ENCODE peak calls at places on chromosomes 2 and 18, in nine cellular contexts. One of them, this sample, is unnamed.

GRCh38 chr2:127511090-127511489 is 15.2 kb downstream of the IWS1 start:
- DNase-seq in amygdala: no peak
- DNase-seq in tibial artery: no peak
- DNase-seq in activated naive CD4-positive, alpha-beta T cell treated with Interleukin-2 at 50 U/mL for 16 hours: no peak
- DNase-seq in stimulated activated CD4-positive, alpha-beta T cell treated with anti-CD3 and anti-CD28 coated beads, Interleukin-15, amount 100 ng/mL, for 24 hours: no peak
- DNase-seq in uterus: no peak
- DNase-seq in T-helper 2 cell: no peak
- DNase-seq in hypothalamus: no peak
- DNase-seq in esophagus squamous epithelium: no peak
- DNase-seq in this sample: no peak

GRCh38 chr18:45890606-45891005 is 65.1 kb downstream of the SIGLEC15 start:
- DNase-seq in T-helper 2 cell: no peak
- DNase-seq in esophagus squamous epithelium: no peak
- DNase-seq in hypothalamus: no peak
- DNase-seq in tibial artery: no peak
- DNase-seq in uterus: no peak
- DNase-seq in amygdala: no peak
- DNase-seq in activated naive CD4-positive, alpha-beta T cell treated with Interleukin-2 at 50 U/mL for 16 hours: no peak
- DNase-seq in stimulated activated CD4-positive, alpha-beta T cell treated with anti-CD3 and anti-CD28 coated beads, Interleukin-15, amount 100 ng/mL, for 24 hours: no peak
- DNase-seq in this sample: no peak

GRCh38 chr2:189363559-189363958 is 77.7 kb upstream of the WDR75 start:
- DNase-seq in activated naive CD4-positive, alpha-beta T cell treated with Interleukin-2 at 50 U/mL for 16 hours: no peak
- DNase-seq in T-helper 2 cell: no peak
- DNase-seq in hypothalamus: no peak
- DNase-seq in uterus: no peak
- DNase-seq in esophagus squamous epithelium: no peak
- DNase-seq in stimulated activated CD4-positive, alpha-beta T cell treated with anti-CD3 and anti-CD28 coated beads, Interleukin-15, amount 100 ng/mL, for 24 hours: no peak
- DNase-seq in amygdala: no peak
- DNase-seq in tibial artery: no peak
- DNase-seq in this sample: no peak

GRCh38 chr18:64097497-64097896 is 51.4 kb downstream of the LINC00305 start:
- DNase-seq in amygdala: no peak
- DNase-seq in T-helper 2 cell: no peak
- DNase-seq in uterus: no peak
- DNase-seq in tibial artery: no peak
- DNase-seq in stimulated activated CD4-positive, alpha-beta T cell treated with anti-CD3 and anti-CD28 coated beads, Interleukin-15, amount 100 ng/mL, for 24 hours: no peak
- DNase-seq in activated naive CD4-positive, alpha-beta T cell treated with Interleukin-2 at 50 U/mL for 16 hours: no peak
- DNase-seq in esophagus squamous epithelium: no peak
- DNase-seq in hypothalamus: no peak
- DNase-seq in this sample: no peak

GRCh38 chr18:62643181-62643580 is 72.2 kb upstream of the PHLPP1 start:
- DNase-seq in hypothalamus: no peak
- DNase-seq in amygdala: no peak
- DNase-seq in T-helper 2 cell: no peak
- DNase-seq in activated naive CD4-positive, alpha-beta T cell treated with Interleukin-2 at 50 U/mL for 16 hours: no peak
- DNase-seq in stimulated activated CD4-positive, alpha-beta T cell treated with anti-CD3 and anti-CD28 coated beads, Interleukin-15, amount 100 ng/mL, for 24 hours: no peak
- DNase-seq in esophagus squamous epithelium: no peak
- DNase-seq in uterus: no peak
- DNase-seq in tibial artery: no peak
- DNase-seq in this sample: no peak

GRCh38 chr2:21282515-21282898 is 158.7 kb downstream of the TDRD15 start:
- DNase-seq in stimulated activated CD4-positive, alpha-beta T cell treated with anti-CD3 and anti-CD28 coated beads, Interleukin-15, amount 100 ng/mL, for 24 hours: no peak
- DNase-seq in amygdala: no peak
- DNase-seq in T-helper 2 cell: no peak
- DNase-seq in uterus: no peak
- DNase-seq in hypothalamus: no peak
- DNase-seq in esophagus squamous epithelium: no peak
- DNase-seq in tibial artery: no peak
- DNase-seq in activated naive CD4-positive, alpha-beta T cell treated with Interleukin-2 at 50 U/mL for 16 hours: no peak
- DNase-seq in this sample: no peak

GRCh38 chr18:63961430-63961980 is 8.4 kb upstream of the SERPINB8 start:
- DNase-seq in amygdala: no peak
- DNase-seq in esophagus squamous epithelium: no peak
- DNase-seq in hypothalamus: no peak
- DNase-seq in activated naive CD4-positive, alpha-beta T cell treated with Interleukin-2 at 50 U/mL for 16 hours: no peak
- DNase-seq in T-helper 2 cell: no peak
- DNase-seq in uterus: no peak
- DNase-seq in tibial artery: no peak
- DNase-seq in stimulated activated CD4-positive, alpha-beta T cell treated with anti-CD3 and anti-CD28 coated beads, Interleukin-15, amount 100 ng/mL, for 24 hours: no peak
- DNase-seq in this sample: no peak

GRCh38 chr18:68164909-68165308 is 550.0 kb downstream of the TMX3 start:
- DNase-seq in amygdala: no peak
- DNase-seq in stimulated activated CD4-positive, alpha-beta T cell treated with anti-CD3 and anti-CD28 coated beads, Interleukin-15, amount 100 ng/mL, for 24 hours: no peak
- DNase-seq in hypothalamus: no peak
- DNase-seq in T-helper 2 cell: no peak
- DNase-seq in uterus: no peak
- DNase-seq in esophagus squamous epithelium: no peak
- DNase-seq in activated naive CD4-positive, alpha-beta T cell treated with Interleukin-2 at 50 U/mL for 16 hours: no peak
- DNase-seq in tibial artery: no peak
- DNase-seq in this sample: no peak

GRCh38 chr2:44330801-44331200 is 30.5 kb downstream of the PREPL start:
- DNase-seq in tibial artery: no peak
- DNase-seq in hypothalamus: no peak
- DNase-seq in uterus: no peak
- DNase-seq in T-helper 2 cell: no peak
- DNase-seq in esophagus squamous epithelium: no peak
- DNase-seq in activated naive CD4-positive, alpha-beta T cell treated with Interleukin-2 at 50 U/mL for 16 hours: no peak
- DNase-seq in stimulated activated CD4-positive, alpha-beta T cell treated with anti-CD3 and anti-CD28 coated beads, Interleukin-15, amount 100 ng/mL, for 24 hours: no peak
- DNase-seq in amygdala: no peak
- DNase-seq in this sample: no peak

GRCh38 chr2:38713311-38713710 is 37.9 kb downstream of the SRSF7 start:
- DNase-seq in activated naive CD4-positive, alpha-beta T cell treated with Interleukin-2 at 50 U/mL for 16 hours: no peak
- DNase-seq in hypothalamus: no peak
- DNase-seq in amygdala: no peak
- DNase-seq in esophagus squamous epithelium: no peak
- DNase-seq in tibial artery: peak; percentile 38
- DNase-seq in stimulated activated CD4-positive, alpha-beta T cell treated with anti-CD3 and anti-CD28 coated beads, Interleukin-15, amount 100 ng/mL, for 24 hours: no peak
- DNase-seq in T-helper 2 cell: no peak
- DNase-seq in uterus: no peak
- DNase-seq in this sample: no peak

GRCh38 chr18:68735498-68736343 is 20.8 kb upstream of the TMX3 start:
- DNase-seq in amygdala: no peak
- DNase-seq in uterus: no peak
- DNase-seq in hypothalamus: no peak
- DNase-seq in activated naive CD4-positive, alpha-beta T cell treated with Interleukin-2 at 50 U/mL for 16 hours: no peak
- DNase-seq in esophagus squamous epithelium: no peak
- DNase-seq in tibial artery: no peak
- DNase-seq in T-helper 2 cell: no peak
- DNase-seq in stimulated activated CD4-positive, alpha-beta T cell treated with anti-CD3 and anti-CD28 coated beads, Interleukin-15, amount 100 ng/mL, for 24 hours: no peak
- DNase-seq in this sample: no peak

GRCh38 chr2:8094571-8094970 is 587.3 kb upstream of the ID2 start:
- DNase-seq in amygdala: no peak
- DNase-seq in stimulated activated CD4-positive, alpha-beta T cell treated with anti-CD3 and anti-CD28 coated beads, Interleukin-15, amount 100 ng/mL, for 24 hours: no peak
- DNase-seq in esophagus squamous epithelium: no peak
- DNase-seq in activated naive CD4-positive, alpha-beta T cell treated with Interleukin-2 at 50 U/mL for 16 hours: no peak
- DNase-seq in T-helper 2 cell: no peak
- DNase-seq in uterus: no peak
- DNase-seq in tibial artery: no peak
- DNase-seq in hypothalamus: no peak
- DNase-seq in this sample: no peak

GRCh38 chr2:217672472-217672871 is 330.3 kb downstream of the TNS1 start:
- DNase-seq in esophagus squamous epithelium: no peak
- DNase-seq in tibial artery: no peak
- DNase-seq in stimulated activated CD4-positive, alpha-beta T cell treated with anti-CD3 and anti-CD28 coated beads, Interleukin-15, amount 100 ng/mL, for 24 hours: no peak
- DNase-seq in T-helper 2 cell: no peak
- DNase-seq in amygdala: no peak
- DNase-seq in hypothalamus: no peak
- DNase-seq in uterus: no peak
- DNase-seq in activated naive CD4-positive, alpha-beta T cell treated with Interleukin-2 at 50 U/mL for 16 hours: no peak
- DNase-seq in this sample: no peak

GRCh38 chr2:191677091-191677645 is 768 bp upstream of the NABP1 start:
- DNase-seq in stimulated activated CD4-positive, alpha-beta T cell treated with anti-CD3 and anti-CD28 coated beads, Interleukin-15, amount 100 ng/mL, for 24 hours: peak; percentile 64
- DNase-seq in amygdala: no peak
- DNase-seq in tibial artery: no peak
- DNase-seq in T-helper 2 cell: peak; percentile 22
- DNase-seq in uterus: no peak
- DNase-seq in esophagus squamous epithelium: peak; percentile 18
- DNase-seq in activated naive CD4-positive, alpha-beta T cell treated with Interleukin-2 at 50 U/mL for 16 hours: peak; percentile 51
- DNase-seq in hypothalamus: no peak
- DNase-seq in this sample: no peak

GRCh38 chr2:70988151-70988550 is 6.5 kb downstream of the TEX261 start:
- DNase-seq in esophagus squamous epithelium: no peak
- DNase-seq in amygdala: no peak
- DNase-seq in stimulated activated CD4-positive, alpha-beta T cell treated with anti-CD3 and anti-CD28 coated beads, Interleukin-15, amount 100 ng/mL, for 24 hours: no peak
- DNase-seq in uterus: peak; percentile 22
- DNase-seq in activated naive CD4-positive, alpha-beta T cell treated with Interleukin-2 at 50 U/mL for 16 hours: no peak
- DNase-seq in tibial artery: peak; percentile 59
- DNase-seq in hypothalamus: no peak
- DNase-seq in T-helper 2 cell: no peak
- DNase-seq in this sample: no peak

GRCh38 chr2:15605721-15606120 is 14.1 kb downstream of the DDX1 start:
- DNase-seq in T-helper 2 cell: no peak
- DNase-seq in esophagus squamous epithelium: no peak
- DNase-seq in activated naive CD4-positive, alpha-beta T cell treated with Interleukin-2 at 50 U/mL for 16 hours: no peak
- DNase-seq in hypothalamus: no peak
- DNase-seq in uterus: no peak
- DNase-seq in amygdala: no peak
- DNase-seq in tibial artery: no peak
- DNase-seq in stimulated activated CD4-positive, alpha-beta T cell treated with anti-CD3 and anti-CD28 coated beads, Interleukin-15, amount 100 ng/mL, for 24 hours: no peak
- DNase-seq in this sample: no peak

GRCh38 chr2:3199660-3200345 is 177.8 kb downstream of the EIPR1 start:
- DNase-seq in T-helper 2 cell: no peak
- DNase-seq in stimulated activated CD4-positive, alpha-beta T cell treated with anti-CD3 and anti-CD28 coated beads, Interleukin-15, amount 100 ng/mL, for 24 hours: no peak
- DNase-seq in esophagus squamous epithelium: no peak
- DNase-seq in amygdala: no peak
- DNase-seq in hypothalamus: no peak
- DNase-seq in activated naive CD4-positive, alpha-beta T cell treated with Interleukin-2 at 50 U/mL for 16 hours: no peak
- DNase-seq in uterus: no peak
- DNase-seq in tibial artery: no peak
- DNase-seq in this sample: no peak

GRCh38 chr2:219897456-219897855 is 270.0 kb downstream of the SLC4A3 start:
- DNase-seq in activated naive CD4-positive, alpha-beta T cell treated with Interleukin-2 at 50 U/mL for 16 hours: no peak
- DNase-seq in tibial artery: no peak
- DNase-seq in stimulated activated CD4-positive, alpha-beta T cell treated with anti-CD3 and anti-CD28 coated beads, Interleukin-15, amount 100 ng/mL, for 24 hours: no peak
- DNase-seq in amygdala: no peak
- DNase-seq in esophagus squamous epithelium: no peak
- DNase-seq in uterus: no peak
- DNase-seq in T-helper 2 cell: no peak
- DNase-seq in hypothalamus: no peak
- DNase-seq in this sample: no peak

GRCh38 chr2:56123538-56123937 is 60.3 kb upstream of the CCDC85A start:
- DNase-seq in activated naive CD4-positive, alpha-beta T cell treated with Interleukin-2 at 50 U/mL for 16 hours: no peak
- DNase-seq in T-helper 2 cell: no peak
- DNase-seq in amygdala: no peak
- DNase-seq in hypothalamus: no peak
- DNase-seq in tibial artery: no peak
- DNase-seq in stimulated activated CD4-positive, alpha-beta T cell treated with anti-CD3 and anti-CD28 coated beads, Interleukin-15, amount 100 ng/mL, for 24 hours: no peak
- DNase-seq in uterus: no peak
- DNase-seq in esophagus squamous epithelium: no peak
- DNase-seq in this sample: no peak

GRCh38 chr2:95060446-95061118 is 35.1 kb downstream of the MAL start:
- DNase-seq in activated naive CD4-positive, alpha-beta T cell treated with Interleukin-2 at 50 U/mL for 16 hours: no peak
- DNase-seq in hypothalamus: peak; percentile 58
- DNase-seq in uterus: no peak
- DNase-seq in amygdala: no peak
- DNase-seq in tibial artery: no peak
- DNase-seq in stimulated activated CD4-positive, alpha-beta T cell treated with anti-CD3 and anti-CD28 coated beads, Interleukin-15, amount 100 ng/mL, for 24 hours: no peak
- DNase-seq in T-helper 2 cell: no peak
- DNase-seq in esophagus squamous epithelium: no peak
- DNase-seq in this sample: no peak

GRCh38 chr2:144230452-144231085 is 289.4 kb downstream of the ZEB2 start:
- DNase-seq in tibial artery: no peak
- DNase-seq in hypothalamus: no peak
- DNase-seq in T-helper 2 cell: no peak
- DNase-seq in esophagus squamous epithelium: no peak
- DNase-seq in amygdala: no peak
- DNase-seq in stimulated activated CD4-positive, alpha-beta T cell treated with anti-CD3 and anti-CD28 coated beads, Interleukin-15, amount 100 ng/mL, for 24 hours: no peak
- DNase-seq in uterus: no peak
- DNase-seq in activated naive CD4-positive, alpha-beta T cell treated with Interleukin-2 at 50 U/mL for 16 hours: no peak
- DNase-seq in this sample: no peak

GRCh38 chr2:104415284-104415683 is 438.6 kb upstream of the POU3F3 start:
- DNase-seq in amygdala: no peak
- DNase-seq in stimulated activated CD4-positive, alpha-beta T cell treated with anti-CD3 and anti-CD28 coated beads, Interleukin-15, amount 100 ng/mL, for 24 hours: no peak
- DNase-seq in uterus: no peak
- DNase-seq in tibial artery: no peak
- DNase-seq in activated naive CD4-positive, alpha-beta T cell treated with Interleukin-2 at 50 U/mL for 16 hours: no peak
- DNase-seq in T-helper 2 cell: no peak
- DNase-seq in esophagus squamous epithelium: no peak
- DNase-seq in hypothalamus: no peak
- DNase-seq in this sample: no peak

GRCh38 chr2:193294371-193294770 is 1099.6 kb upstream of the TMEFF2 start:
- DNase-seq in T-helper 2 cell: no peak
- DNase-seq in tibial artery: no peak
- DNase-seq in activated naive CD4-positive, alpha-beta T cell treated with Interleukin-2 at 50 U/mL for 16 hours: no peak
- DNase-seq in uterus: no peak
- DNase-seq in hypothalamus: no peak
- DNase-seq in esophagus squamous epithelium: no peak
- DNase-seq in stimulated activated CD4-positive, alpha-beta T cell treated with anti-CD3 and anti-CD28 coated beads, Interleukin-15, amount 100 ng/mL, for 24 hours: no peak
- DNase-seq in amygdala: no peak
- DNase-seq in this sample: no peak

GRCh38 chr2:20613342-20613916 is 37.5 kb downstream of the HS1BP3 start:
- DNase-seq in activated naive CD4-positive, alpha-beta T cell treated with Interleukin-2 at 50 U/mL for 16 hours: no peak
- DNase-seq in esophagus squamous epithelium: no peak
- DNase-seq in uterus: peak; percentile 16
- DNase-seq in amygdala: no peak
- DNase-seq in T-helper 2 cell: no peak
- DNase-seq in stimulated activated CD4-positive, alpha-beta T cell treated with anti-CD3 and anti-CD28 coated beads, Interleukin-15, amount 100 ng/mL, for 24 hours: no peak
- DNase-seq in hypothalamus: no peak
- DNase-seq in tibial artery: peak; percentile 65
- DNase-seq in this sample: no peak

GRCh38 chr2:36411962-36412444 is 56.4 kb downstream of the CRIM1 start:
- DNase-seq in stimulated activated CD4-positive, alpha-beta T cell treated with anti-CD3 and anti-CD28 coated beads, Interleukin-15, amount 100 ng/mL, for 24 hours: no peak
- DNase-seq in activated naive CD4-positive, alpha-beta T cell treated with Interleukin-2 at 50 U/mL for 16 hours: no peak
- DNase-seq in T-helper 2 cell: no peak
- DNase-seq in uterus: no peak
- DNase-seq in amygdala: no peak
- DNase-seq in tibial artery: no peak
- DNase-seq in esophagus squamous epithelium: no peak
- DNase-seq in hypothalamus: no peak
- DNase-seq in this sample: no peak

GRCh38 chr2:238462782-238463396 is 36.2 kb downstream of the ASB1 start:
- DNase-seq in tibial artery: no peak
- DNase-seq in uterus: no peak
- DNase-seq in esophagus squamous epithelium: no peak
- DNase-seq in activated naive CD4-positive, alpha-beta T cell treated with Interleukin-2 at 50 U/mL for 16 hours: no peak
- DNase-seq in hypothalamus: no peak
- DNase-seq in stimulated activated CD4-positive, alpha-beta T cell treated with anti-CD3 and anti-CD28 coated beads, Interleukin-15, amount 100 ng/mL, for 24 hours: no peak
- DNase-seq in amygdala: no peak
- DNase-seq in T-helper 2 cell: no peak
- DNase-seq in this sample: no peak

GRCh38 chr2:102066554-102066953 is 74.8 kb downstream of the IL1R2 start:
- DNase-seq in stimulated activated CD4-positive, alpha-beta T cell treated with anti-CD3 and anti-CD28 coated beads, Interleukin-15, amount 100 ng/mL, for 24 hours: no peak
- DNase-seq in activated naive CD4-positive, alpha-beta T cell treated with Interleukin-2 at 50 U/mL for 16 hours: no peak
- DNase-seq in esophagus squamous epithelium: no peak
- DNase-seq in tibial artery: no peak
- DNase-seq in T-helper 2 cell: no peak
- DNase-seq in hypothalamus: no peak
- DNase-seq in amygdala: no peak
- DNase-seq in uterus: no peak
- DNase-seq in this sample: no peak

This sample was measured in activated B cell treated with CpG ODN at 0.5 μM for 24 hours.